ENCODE peak calls at places on chromosome 7, in eight cellular contexts. One of them, this sample, is unnamed.
A peak's percentile ranks its signal among the peaks of the same experiment; 100 is the strongest.

GRCh38 chr7:519974-520458 is 370 bp upstream of the PDGFA start:
- DNase-seq in NT2/D1: no peak
- DNase-seq in A549: peak; percentile 63
- DNase-seq in SK-N-SH: peak; percentile 83
- DNase-seq in fibroblast of the aortic adventitia: peak; percentile 44
- DNase-seq in lung: no peak
- DNase-seq in cardiac fibroblast: peak; percentile 75
- DNase-seq in right lobe of liver: peak; percentile 58
- DNase-seq in this sample: no peak

GRCh38 chr7:51970961-51971655 is 654.5 kb upstream of the COBL start:
- DNase-seq in NT2/D1: no peak
- DNase-seq in A549: no peak
- DNase-seq in SK-N-SH: no peak
- DNase-seq in fibroblast of the aortic adventitia: no peak
- DNase-seq in lung: no peak
- DNase-seq in cardiac fibroblast: no peak
- DNase-seq in right lobe of liver: no peak
- DNase-seq in this sample: no peak

GRCh38 chr7:1251796-1252542 is 19.3 kb downstream of the UNCX start:
- DNase-seq in NT2/D1: no peak
- DNase-seq in A549: no peak
- DNase-seq in SK-N-SH: no peak
- DNase-seq in fibroblast of the aortic adventitia: no peak
- DNase-seq in lung: no peak
- DNase-seq in cardiac fibroblast: no peak
- DNase-seq in right lobe of liver: no peak
- DNase-seq in this sample: no peak

GRCh38 chr7:101913876-101914275 is 96.5 kb downstream of the CUX1 start:
- DNase-seq in NT2/D1: no peak
- DNase-seq in A549: no peak
- DNase-seq in SK-N-SH: no peak
- DNase-seq in fibroblast of the aortic adventitia: peak; percentile 81
- DNase-seq in lung: no peak
- DNase-seq in cardiac fibroblast: peak; percentile 82
- DNase-seq in right lobe of liver: no peak
- DNase-seq in this sample: no peak

GRCh38 chr7:98559958-98560357 is 57.1 kb upstream of the NPTX2 start:
- DNase-seq in NT2/D1: peak; percentile 50
- DNase-seq in A549: no peak
- DNase-seq in SK-N-SH: no peak
- DNase-seq in fibroblast of the aortic adventitia: no peak
- DNase-seq in lung: no peak
- DNase-seq in cardiac fibroblast: no peak
- DNase-seq in right lobe of liver: no peak
- DNase-seq in this sample: no peak

GRCh38 chr7:129468087-129468486 is 33.9 kb downstream of the STRIP2 start:
- DNase-seq in NT2/D1: no peak
- DNase-seq in A549: no peak
- DNase-seq in SK-N-SH: no peak
- DNase-seq in fibroblast of the aortic adventitia: peak; percentile 80
- DNase-seq in lung: no peak
- DNase-seq in cardiac fibroblast: peak; percentile 65
- DNase-seq in right lobe of liver: no peak
- DNase-seq in this sample: no peak

GRCh38 chr7:39969431-39969830 is 19.4 kb downstream of the CDK13 start:
- DNase-seq in NT2/D1: no peak
- DNase-seq in A549: no peak
- DNase-seq in SK-N-SH: no peak
- DNase-seq in fibroblast of the aortic adventitia: peak; percentile 20
- DNase-seq in lung: no peak
- DNase-seq in cardiac fibroblast: no peak
- DNase-seq in right lobe of liver: no peak
- DNase-seq in this sample: no peak

GRCh38 chr7:81857385-81857784 is 87.5 kb upstream of the HGF start:
- DNase-seq in NT2/D1: no peak
- DNase-seq in A549: no peak
- DNase-seq in SK-N-SH: no peak
- DNase-seq in fibroblast of the aortic adventitia: peak; percentile 10
- DNase-seq in lung: no peak
- DNase-seq in cardiac fibroblast: no peak
- DNase-seq in right lobe of liver: no peak
- DNase-seq in this sample: no peak

GRCh38 chr7:101555921-101556275 is 73.2 kb downstream of the MYL10 start:
- DNase-seq in NT2/D1: no peak
- DNase-seq in A549: no peak
- DNase-seq in SK-N-SH: no peak
- DNase-seq in fibroblast of the aortic adventitia: no peak
- DNase-seq in lung: no peak
- DNase-seq in cardiac fibroblast: no peak
- DNase-seq in right lobe of liver: no peak
- DNase-seq in this sample: no peak

GRCh38 chr7:139829654-139830130 is 628 bp downstream of the TBXAS1 start:
- DNase-seq in NT2/D1: no peak
- DNase-seq in A549: no peak
- DNase-seq in SK-N-SH: no peak
- DNase-seq in fibroblast of the aortic adventitia: no peak
- DNase-seq in lung: no peak
- DNase-seq in cardiac fibroblast: peak; percentile 41
- DNase-seq in right lobe of liver: no peak
- DNase-seq in this sample: no peak
- H3K4me3 ChIP-seq in NT2/D1: no peak overlapping the region
- H3K4me3 ChIP-seq in A549: peak overlapping the region; percentile 11
- H3K4me3 ChIP-seq in SK-N-SH: no peak overlapping the region
- H3K4me3 ChIP-seq in fibroblast of the aortic adventitia: no peak overlapping the region
- H3K4me3 ChIP-seq in lung: no peak overlapping the region
- H3K4me3 ChIP-seq in cardiac fibroblast: no peak overlapping the region
- H3K4me3 ChIP-seq in right lobe of liver: peak overlapping the region; percentile 4
- H3K4me3 ChIP-seq in this sample: no peak overlapping the region

GRCh38 chr7:94657771-94658693 is 2.1 kb upstream of the SGCE start:
- DNase-seq in NT2/D1: peak; percentile 98
- DNase-seq in A549: peak; percentile 36
- DNase-seq in SK-N-SH: peak; percentile 87
- DNase-seq in fibroblast of the aortic adventitia: peak; percentile 87
- DNase-seq in lung: peak; percentile 94
- DNase-seq in cardiac fibroblast: peak; percentile 98
- DNase-seq in right lobe of liver: peak; percentile 95
- DNase-seq in this sample: peak; percentile 78
- H3K4me3 ChIP-seq in NT2/D1: no peak overlapping the region
- H3K4me3 ChIP-seq in A549: peak overlapping the region; percentile 64
- H3K4me3 ChIP-seq in SK-N-SH: peak overlapping the region; percentile 94
- H3K4me3 ChIP-seq in fibroblast of the aortic adventitia: peak overlapping the region; percentile 80
- H3K4me3 ChIP-seq in lung: no peak overlapping the region
- H3K4me3 ChIP-seq in cardiac fibroblast: peak overlapping the region; percentile 67
- H3K4me3 ChIP-seq in right lobe of liver: peak overlapping the region; percentile 18
- H3K4me3 ChIP-seq in this sample: peak overlapping the region; percentile 67

GRCh38 chr7:27109533-27110162 is 7.2 kb upstream of the HOXA2 start:
- DNase-seq in NT2/D1: no peak
- DNase-seq in A549: no peak
- DNase-seq in SK-N-SH: no peak
- DNase-seq in fibroblast of the aortic adventitia: peak; percentile 12
- DNase-seq in lung: no peak
- DNase-seq in cardiac fibroblast: no peak
- DNase-seq in right lobe of liver: no peak
- DNase-seq in this sample: no peak
- H3K4me3 ChIP-seq in NT2/D1: no peak overlapping the region
- H3K4me3 ChIP-seq in A549: no peak overlapping the region
- H3K4me3 ChIP-seq in SK-N-SH: no peak overlapping the region
- H3K4me3 ChIP-seq in fibroblast of the aortic adventitia: peak overlapping the region; percentile 31
- H3K4me3 ChIP-seq in lung: no peak overlapping the region
- H3K4me3 ChIP-seq in cardiac fibroblast: no peak overlapping the region
- H3K4me3 ChIP-seq in right lobe of liver: no peak overlapping the region
- H3K4me3 ChIP-seq in this sample: no peak overlapping the region

DNA sequence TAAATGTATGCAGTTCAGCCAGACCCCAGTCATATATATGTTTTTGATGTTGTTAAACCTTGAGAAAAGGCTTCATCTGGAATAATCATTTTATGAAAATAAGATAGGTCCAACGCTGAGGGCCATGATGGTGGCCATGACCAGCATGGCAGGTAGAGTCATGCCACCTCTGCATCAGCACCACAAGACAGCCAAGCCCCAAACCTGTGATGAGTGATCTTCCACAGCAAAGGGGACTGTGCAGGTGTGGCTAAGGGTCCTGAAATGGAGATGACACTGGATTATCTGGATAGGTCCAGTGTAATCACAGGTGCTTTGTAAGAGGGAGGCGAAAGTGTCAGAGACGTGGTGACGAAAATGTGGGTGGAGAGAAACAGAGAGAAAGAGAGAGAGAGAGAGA is 304.3 kb upstream of the SHH start:
- DNase-seq in NT2/D1: no peak
- DNase-seq in A549: no peak
- DNase-seq in SK-N-SH: no peak
- DNase-seq in fibroblast of the aortic adventitia: no peak
- DNase-seq in lung: no peak
- DNase-seq in cardiac fibroblast: no peak
- DNase-seq in right lobe of liver: no peak
- DNase-seq in this sample: no peak
- H3K4me3 ChIP-seq in NT2/D1: no peak overlapping the region
- H3K4me3 ChIP-seq in A549: no peak overlapping the region
- H3K4me3 ChIP-seq in SK-N-SH: no peak overlapping the region
- H3K4me3 ChIP-seq in fibroblast of the aortic adventitia: no peak overlapping the region
- H3K4me3 ChIP-seq in lung: no peak overlapping the region
- H3K4me3 ChIP-seq in cardiac fibroblast: no peak overlapping the region
- H3K4me3 ChIP-seq in right lobe of liver: no peak overlapping the region
- H3K4me3 ChIP-seq in this sample: no peak overlapping the region

GRCh38 chr7:16986775-16987174 is 105.0 kb upstream of the AGR3 start:
- DNase-seq in NT2/D1: no peak
- DNase-seq in A549: no peak
- DNase-seq in SK-N-SH: no peak
- DNase-seq in fibroblast of the aortic adventitia: no peak
- DNase-seq in lung: no peak
- DNase-seq in cardiac fibroblast: no peak
- DNase-seq in right lobe of liver: no peak
- DNase-seq in this sample: no peak

GRCh38 chr7:16993543-16993942 is 111.8 kb upstream of the AGR3 start:
- DNase-seq in NT2/D1: no peak
- DNase-seq in A549: no peak
- DNase-seq in SK-N-SH: no peak
- DNase-seq in fibroblast of the aortic adventitia: no peak
- DNase-seq in lung: no peak
- DNase-seq in cardiac fibroblast: no peak
- DNase-seq in right lobe of liver: no peak
- DNase-seq in this sample: no peak

GRCh38 chr7:16985621-16986020 is 103.8 kb upstream of the AGR3 start:
- DNase-seq in NT2/D1: no peak
- DNase-seq in A549: no peak
- DNase-seq in SK-N-SH: no peak
- DNase-seq in fibroblast of the aortic adventitia: no peak
- DNase-seq in lung: no peak
- DNase-seq in cardiac fibroblast: no peak
- DNase-seq in right lobe of liver: no peak
- DNase-seq in this sample: no peak

GRCh38 chr7:16991551-16991950 is 109.8 kb upstream of the AGR3 start:
- DNase-seq in NT2/D1: no peak
- DNase-seq in A549: no peak
- DNase-seq in SK-N-SH: no peak
- DNase-seq in fibroblast of the aortic adventitia: no peak
- DNase-seq in lung: no peak
- DNase-seq in cardiac fibroblast: peak; percentile 45
- DNase-seq in right lobe of liver: no peak
- DNase-seq in this sample: no peak

DNA sequence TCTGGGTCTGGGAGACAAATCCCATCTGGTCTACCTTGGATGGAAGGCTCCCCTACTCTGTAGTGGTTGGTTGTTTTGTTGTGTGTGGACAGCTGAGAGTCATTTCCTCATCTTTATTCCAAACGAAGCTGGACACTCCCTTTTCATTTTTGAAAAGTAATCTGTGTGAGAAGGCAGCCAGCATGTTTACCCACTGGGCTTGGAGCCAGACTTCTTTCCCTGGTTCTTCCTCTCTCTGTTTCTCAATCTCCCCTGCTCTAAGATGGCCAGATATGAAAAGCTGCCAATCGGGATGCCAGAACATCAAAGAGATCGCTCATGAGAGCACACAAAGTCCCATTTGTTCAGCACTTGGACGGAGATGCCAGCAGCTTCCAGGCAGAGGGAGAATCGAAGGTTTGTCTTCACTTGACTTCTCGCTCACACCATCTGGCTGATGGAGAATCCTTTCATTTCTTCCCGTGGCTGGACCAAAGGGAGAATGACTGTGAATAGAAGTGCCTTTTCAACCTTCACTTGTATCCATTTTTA is 108.2 kb upstream of the AGR3 start:
- DNase-seq in NT2/D1: no peak
- DNase-seq in A549: peak; percentile 67
- DNase-seq in SK-N-SH: no peak
- DNase-seq in fibroblast of the aortic adventitia: peak; percentile 89
- DNase-seq in lung: peak; percentile 88
- DNase-seq in cardiac fibroblast: peak; percentile 98
- DNase-seq in right lobe of liver: peak; percentile 65
- DNase-seq in this sample: peak; percentile 84
- H3K4me3 ChIP-seq in NT2/D1: no peak overlapping the region
- H3K4me3 ChIP-seq in A549: peak overlapping the region; percentile 14
- H3K4me3 ChIP-seq in SK-N-SH: no peak overlapping the region
- H3K4me3 ChIP-seq in fibroblast of the aortic adventitia: peak overlapping the region; percentile 46
- H3K4me3 ChIP-seq in lung: no peak overlapping the region
- H3K4me3 ChIP-seq in cardiac fibroblast: peak overlapping the region; percentile 9
- H3K4me3 ChIP-seq in right lobe of liver: no peak overlapping the region
- H3K4me3 ChIP-seq in this sample: peak overlapping the region; percentile 4

This sample was measured in skeletal muscle cell.